ENCODE peak calls at places on chromosome 16, in five cellular contexts. One of them, this sample, is unnamed.

GRCh38 chr16:15530085-15530484 is 95.7 kb downstream of the BMERB1 start:
- DNase-seq in NCI-H1417 treated with DMSO at 0.1 percent for 48 hours: no peak
- DNase-seq in substantia nigra: no peak
- DNase-seq in stimulated activated CD4-positive, alpha-beta T cell treated with anti-CD3 and anti-CD28 coated beads, Interleukin-1b, Interleukin-23, amount 100 ng/mL, for 24 hours: no peak
- DNase-seq in naive thymus-derived CD8-positive, alpha-beta T cell: no peak
- DNase-seq in this sample: no peak

GRCh38 chr16:81645303-81645702 is 133.8 kb upstream of the PLCG2 start:
- DNase-seq in substantia nigra: peak; percentile 58
- DNase-seq in NCI-H1417 treated with DMSO at 0.1 percent for 48 hours: peak; percentile 53
- DNase-seq in stimulated activated CD4-positive, alpha-beta T cell treated with anti-CD3 and anti-CD28 coated beads, Interleukin-1b, Interleukin-23, amount 100 ng/mL, for 24 hours: no peak
- DNase-seq in naive thymus-derived CD8-positive, alpha-beta T cell: no peak
- DNase-seq in this sample: no peak

GRCh38 chr16:626787-627457 is 3.9 kb upstream of the WFIKKN1 start:
- DNase-seq in stimulated activated CD4-positive, alpha-beta T cell treated with anti-CD3 and anti-CD28 coated beads, Interleukin-1b, Interleukin-23, amount 100 ng/mL, for 24 hours: no peak
- DNase-seq in NCI-H1417 treated with DMSO at 0.1 percent for 48 hours: no peak
- DNase-seq in naive thymus-derived CD8-positive, alpha-beta T cell: no peak
- DNase-seq in substantia nigra: no peak
- DNase-seq in this sample: no peak

GRCh38 chr16:81498351-81498750 is 53.7 kb downstream of the CMIP start:
- DNase-seq in substantia nigra: no peak
- DNase-seq in stimulated activated CD4-positive, alpha-beta T cell treated with anti-CD3 and anti-CD28 coated beads, Interleukin-1b, Interleukin-23, amount 100 ng/mL, for 24 hours: no peak
- DNase-seq in naive thymus-derived CD8-positive, alpha-beta T cell: no peak
- DNase-seq in NCI-H1417 treated with DMSO at 0.1 percent for 48 hours: no peak
- DNase-seq in this sample: no peak

GRCh38 chr16:8955828-8956227 is 7.9 kb downstream of the USP7 start:
- DNase-seq in NCI-H1417 treated with DMSO at 0.1 percent for 48 hours: no peak
- DNase-seq in stimulated activated CD4-positive, alpha-beta T cell treated with anti-CD3 and anti-CD28 coated beads, Interleukin-1b, Interleukin-23, amount 100 ng/mL, for 24 hours: no peak
- DNase-seq in naive thymus-derived CD8-positive, alpha-beta T cell: no peak
- DNase-seq in substantia nigra: no peak
- DNase-seq in this sample: no peak

GRCh38 chr16:4333308-4333638 is 17.4 kb downstream of the GLIS2 start:
- DNase-seq in substantia nigra: no peak
- DNase-seq in stimulated activated CD4-positive, alpha-beta T cell treated with anti-CD3 and anti-CD28 coated beads, Interleukin-1b, Interleukin-23, amount 100 ng/mL, for 24 hours: no peak
- DNase-seq in NCI-H1417 treated with DMSO at 0.1 percent for 48 hours: no peak
- DNase-seq in naive thymus-derived CD8-positive, alpha-beta T cell: no peak
- DNase-seq in this sample: no peak

GRCh38 chr16:63928421-63928820 is 1193.4 kb downstream of the CDH11 start:
- DNase-seq in naive thymus-derived CD8-positive, alpha-beta T cell: no peak
- DNase-seq in NCI-H1417 treated with DMSO at 0.1 percent for 48 hours: no peak
- DNase-seq in substantia nigra: no peak
- DNase-seq in stimulated activated CD4-positive, alpha-beta T cell treated with anti-CD3 and anti-CD28 coated beads, Interleukin-1b, Interleukin-23, amount 100 ng/mL, for 24 hours: no peak
- DNase-seq in this sample: no peak

GRCh38 chr16:70642633-70643032 is 3.7 kb upstream of the IL34 start:
- DNase-seq in NCI-H1417 treated with DMSO at 0.1 percent for 48 hours: no peak
- DNase-seq in naive thymus-derived CD8-positive, alpha-beta T cell: no peak
- DNase-seq in stimulated activated CD4-positive, alpha-beta T cell treated with anti-CD3 and anti-CD28 coated beads, Interleukin-1b, Interleukin-23, amount 100 ng/mL, for 24 hours: no peak
- DNase-seq in substantia nigra: no peak
- DNase-seq in this sample: no peak

GRCh38 chr16:82633964-82634600 is 7.3 kb downstream of the CDH13 start:
- DNase-seq in naive thymus-derived CD8-positive, alpha-beta T cell: no peak
- DNase-seq in NCI-H1417 treated with DMSO at 0.1 percent for 48 hours: no peak
- DNase-seq in substantia nigra: peak; percentile 85
- DNase-seq in stimulated activated CD4-positive, alpha-beta T cell treated with anti-CD3 and anti-CD28 coated beads, Interleukin-1b, Interleukin-23, amount 100 ng/mL, for 24 hours: no peak
- DNase-seq in this sample: no peak

GRCh38 chr16:89899879-89900481 is 18.7 kb upstream of the MC1R start:
- DNase-seq in naive thymus-derived CD8-positive, alpha-beta T cell: no peak
- DNase-seq in substantia nigra: no peak
- DNase-seq in NCI-H1417 treated with DMSO at 0.1 percent for 48 hours: no peak
- DNase-seq in stimulated activated CD4-positive, alpha-beta T cell treated with anti-CD3 and anti-CD28 coated beads, Interleukin-1b, Interleukin-23, amount 100 ng/mL, for 24 hours: no peak
- DNase-seq in this sample: no peak

GRCh38 chr16:69917739-69918138 is 33.4 kb upstream of the CLEC18A start:
- DNase-seq in stimulated activated CD4-positive, alpha-beta T cell treated with anti-CD3 and anti-CD28 coated beads, Interleukin-1b, Interleukin-23, amount 100 ng/mL, for 24 hours: no peak
- DNase-seq in NCI-H1417 treated with DMSO at 0.1 percent for 48 hours: no peak
- DNase-seq in naive thymus-derived CD8-positive, alpha-beta T cell: no peak
- DNase-seq in substantia nigra: no peak
- DNase-seq in this sample: no peak

GRCh38 chr16:66286527-66286926 is 80.0 kb upstream of the CDH5 start:
- DNase-seq in NCI-H1417 treated with DMSO at 0.1 percent for 48 hours: no peak
- DNase-seq in stimulated activated CD4-positive, alpha-beta T cell treated with anti-CD3 and anti-CD28 coated beads, Interleukin-1b, Interleukin-23, amount 100 ng/mL, for 24 hours: no peak
- DNase-seq in naive thymus-derived CD8-positive, alpha-beta T cell: no peak
- DNase-seq in substantia nigra: no peak
- DNase-seq in this sample: no peak

GRCh38 chr16:29784157-29784556 is 6.1 kb downstream of the ZG16 start:
- DNase-seq in naive thymus-derived CD8-positive, alpha-beta T cell: peak; percentile 29
- DNase-seq in NCI-H1417 treated with DMSO at 0.1 percent for 48 hours: no peak
- DNase-seq in substantia nigra: no peak
- DNase-seq in stimulated activated CD4-positive, alpha-beta T cell treated with anti-CD3 and anti-CD28 coated beads, Interleukin-1b, Interleukin-23, amount 100 ng/mL, for 24 hours: no peak
- DNase-seq in this sample: peak; percentile 42

GRCh38 chr16:4404247-4404966 is 12.0 kb downstream of the CORO7 start:
- DNase-seq in NCI-H1417 treated with DMSO at 0.1 percent for 48 hours: no peak
- DNase-seq in naive thymus-derived CD8-positive, alpha-beta T cell: peak; percentile 47
- DNase-seq in substantia nigra: peak; percentile 22
- DNase-seq in stimulated activated CD4-positive, alpha-beta T cell treated with anti-CD3 and anti-CD28 coated beads, Interleukin-1b, Interleukin-23, amount 100 ng/mL, for 24 hours: no peak
- DNase-seq in this sample: peak; percentile 60

GRCh38 chr16:11233727-11234376 is 22.2 kb downstream of the SOCS1 start:
- DNase-seq in stimulated activated CD4-positive, alpha-beta T cell treated with anti-CD3 and anti-CD28 coated beads, Interleukin-1b, Interleukin-23, amount 100 ng/mL, for 24 hours: peak; percentile 67
- DNase-seq in NCI-H1417 treated with DMSO at 0.1 percent for 48 hours: no peak
- DNase-seq in naive thymus-derived CD8-positive, alpha-beta T cell: peak; percentile 43
- DNase-seq in substantia nigra: no peak
- DNase-seq in this sample: peak; percentile 17

GRCh38 chr16:7547736-7548135 is 215.1 kb downstream of the RBFOX1 start:
- DNase-seq in substantia nigra: no peak
- DNase-seq in naive thymus-derived CD8-positive, alpha-beta T cell: no peak
- DNase-seq in stimulated activated CD4-positive, alpha-beta T cell treated with anti-CD3 and anti-CD28 coated beads, Interleukin-1b, Interleukin-23, amount 100 ng/mL, for 24 hours: no peak
- DNase-seq in NCI-H1417 treated with DMSO at 0.1 percent for 48 hours: no peak
- DNase-seq in this sample: no peak

GRCh38 chr16:89265647-89266046 is 48.1 kb downstream of the ZNF778 start:
- DNase-seq in NCI-H1417 treated with DMSO at 0.1 percent for 48 hours: no peak
- DNase-seq in substantia nigra: no peak
- DNase-seq in stimulated activated CD4-positive, alpha-beta T cell treated with anti-CD3 and anti-CD28 coated beads, Interleukin-1b, Interleukin-23, amount 100 ng/mL, for 24 hours: no peak
- DNase-seq in naive thymus-derived CD8-positive, alpha-beta T cell: no peak
- DNase-seq in this sample: no peak

GRCh38 chr16:4414187-4414909 is 2.0 kb downstream of the CORO7 start:
- DNase-seq in NCI-H1417 treated with DMSO at 0.1 percent for 48 hours: no peak
- DNase-seq in stimulated activated CD4-positive, alpha-beta T cell treated with anti-CD3 and anti-CD28 coated beads, Interleukin-1b, Interleukin-23, amount 100 ng/mL, for 24 hours: peak; percentile 61
- DNase-seq in naive thymus-derived CD8-positive, alpha-beta T cell: peak; percentile 94
- DNase-seq in substantia nigra: no peak
- DNase-seq in this sample: peak; percentile 96

GRCh38 chr16:49183911-49184310 is 97.7 kb downstream of the CBLN1 start:
- DNase-seq in stimulated activated CD4-positive, alpha-beta T cell treated with anti-CD3 and anti-CD28 coated beads, Interleukin-1b, Interleukin-23, amount 100 ng/mL, for 24 hours: no peak
- DNase-seq in NCI-H1417 treated with DMSO at 0.1 percent for 48 hours: no peak
- DNase-seq in substantia nigra: no peak
- DNase-seq in naive thymus-derived CD8-positive, alpha-beta T cell: no peak
- DNase-seq in this sample: no peak

GRCh38 chr16:12661656-12662172 is 142.0 kb downstream of the CPPED1 start:
- DNase-seq in naive thymus-derived CD8-positive, alpha-beta T cell: no peak
- DNase-seq in stimulated activated CD4-positive, alpha-beta T cell treated with anti-CD3 and anti-CD28 coated beads, Interleukin-1b, Interleukin-23, amount 100 ng/mL, for 24 hours: no peak
- DNase-seq in NCI-H1417 treated with DMSO at 0.1 percent for 48 hours: no peak
- DNase-seq in substantia nigra: peak; percentile 6
- DNase-seq in this sample: no peak

GRCh38 chr16:22847100-22847499 is 33.1 kb downstream of the HS3ST2 start:
- DNase-seq in naive thymus-derived CD8-positive, alpha-beta T cell: no peak
- DNase-seq in stimulated activated CD4-positive, alpha-beta T cell treated with anti-CD3 and anti-CD28 coated beads, Interleukin-1b, Interleukin-23, amount 100 ng/mL, for 24 hours: no peak
- DNase-seq in NCI-H1417 treated with DMSO at 0.1 percent for 48 hours: no peak
- DNase-seq in substantia nigra: no peak
- DNase-seq in this sample: no peak

GRCh38 chr16:67928561-67929364 is 2.9 kb downstream of the CTRL start:
- DNase-seq in NCI-H1417 treated with DMSO at 0.1 percent for 48 hours: no peak
- DNase-seq in substantia nigra: peak; percentile 74
- DNase-seq in naive thymus-derived CD8-positive, alpha-beta T cell: peak; percentile 73
- DNase-seq in stimulated activated CD4-positive, alpha-beta T cell treated with anti-CD3 and anti-CD28 coated beads, Interleukin-1b, Interleukin-23, amount 100 ng/mL, for 24 hours: peak; percentile 64
- DNase-seq in this sample: peak; percentile 72

This sample was measured in CD4-positive, alpha-beta memory T cell.